ENCODE peak calls at places on chromosomes 2 and 18, in eight cellular contexts. N, P, D, H, J, Q, L and R are unnamed samples.

GRCh38 chr2:95034221-95034620 is 8.7 kb downstream of the MAL start:
- DNase-seq in D (no peak), L (no peak), J (no peak), Q (no peak), H (no peak), P (no peak), N (no peak), R (no peak)

GRCh38 chr2:18901255-18901654 is 311.9 kb upstream of the NT5C1B start:
- DNase-seq in H (peak), N (no peak), Q (no peak), J (no peak), P (no peak), L (no peak), D (no peak), R (no peak)

GRCh38 chr2:45688479-45689298 is 37.2 kb downstream of the PRKCE start:
- DNase-seq in D (no peak), H (no peak), J (no peak), N (no peak), L (no peak), Q (no peak), P (peak), R (no peak)

GRCh38 chr2:55107428-55107827 is 57.2 kb upstream of the RTN4 start:
- DNase-seq in Q (no peak), J (no peak), D (no peak), H (no peak), L (no peak), N (no peak), P (no peak), R (no peak)

GRCh38 chr2:215286309-215286708 is 25.6 kb upstream of the ATIC start:
- DNase-seq in P (no peak), H (no peak), N (no peak), J (no peak), L (no peak), Q (no peak), D (no peak), R (no peak)

GRCh38 chr2:141570474-141571131 is 560.2 kb downstream of the LRP1B start:
- DNase-seq in N (no peak), H (no peak), J (peak), P (no peak), L (no peak), D (no peak), Q (no peak), R (no peak)

GRCh38 chr18:23776306-23776705 is 87.1 kb downstream of the LAMA3 start:
- DNase-seq in Q (no peak), L (no peak), J (no peak), D (no peak), P (no peak), N (no peak), H (no peak), R (no peak)

GRCh38 chr18:49007663-49008062 is 56.9 kb upstream of the SMAD7 start:
- DNase-seq in N (no peak), J (peak), P (no peak), D (no peak), Q (peak), L (no peak), H (no peak), R (no peak)

GRCh38 chr18:22913861-22914260 is 19.3 kb upstream of the RBBP8 start:
- DNase-seq in H (no peak), J (no peak), Q (no peak), P (no peak), N (peak), D (no peak), L (no peak), R (no peak)

GRCh38 chr2:191710411-191710900 is 32.5 kb downstream of the NABP1 start:
- DNase-seq in Q (no peak), H (no peak), N (no peak), D (no peak), J (no peak), P (peak), L (no peak), R (no peak)

GRCh38 chr2:20091305-20091991 is 40.0 kb upstream of the LAPTM4A start:
- DNase-seq in H (no peak), P (peak), L (peak), N (no peak), D (peak), Q (peak), J (no peak), R (peak)

GRCh38 chr2:154846842-154847241 is 148.3 kb downstream of the KCNJ3 start:
- DNase-seq in P (no peak), D (no peak), J (no peak), Q (no peak), N (no peak), H (no peak), L (no peak), R (no peak)

GRCh38 chr2:10303634-10304378 is 1.1 kb downstream of the HPCAL1 start:
- DNase-seq in H (peak), N (peak), P (peak), D (no peak), J (peak), L (peak), Q (no peak), R (no peak)

GRCh38 chr2:45904267-45904921 is 252.9 kb downstream of the PRKCE start:
- DNase-seq in Q (no peak), P (no peak), D (no peak), J (no peak), H (no peak), N (no peak), L (no peak), R (no peak)

GRCh38 chr2:54862229-54862628 is 138.8 kb downstream of the EML6 start:
- DNase-seq in P (no peak), H (no peak), Q (no peak), L (no peak), N (no peak), J (no peak), D (no peak), R (no peak)

GRCh38 chr2:38106420-38107182 is 30.6 kb upstream of the CYP1B1 start:
- DNase-seq in P (peak), D (no peak), Q (peak), L (no peak), H (no peak), J (no peak), N (no peak), R (no peak)

GRCh38 chr2:163471947-163472346 is 263.9 kb downstream of the FIGN start:
- DNase-seq in H (no peak), J (no peak), Q (no peak), P (peak), N (no peak), D (peak), L (no peak), R (no peak)

GRCh38 chr2:106193491-106193976 is 567 bp downstream of the UXS1 start:
- DNase-seq in J (peak), H (no peak), L (peak), N (peak), D (peak), P (no peak), Q (peak), R (peak)

GRCh38 chr2:203097735-203098134 is 83.1 kb downstream of the NBEAL1 start:
- DNase-seq in N (no peak), P (peak), J (no peak), H (no peak), Q (no peak), D (no peak), L (no peak), R (no peak)

GRCh38 chr2:38074047-38074774 is 1.7 kb downstream of the CYP1B1 start:
- DNase-seq in L (no peak), Q (no peak), N (no peak), D (no peak), H (no peak), J (peak), P (no peak), R (no peak)

GRCh38 chr18:2304378-2305175 is 266.7 kb downstream of the METTL4 start:
- DNase-seq in P (peak), N (no peak), L (no peak), Q (no peak), J (no peak), H (no peak), D (no peak), R (no peak)

GRCh38 chr2:40103163-40103562 is 324.1 kb upstream of the THUMPD2 start:
- DNase-seq in H (no peak), J (no peak), L (no peak), P (peak), N (no peak), D (no peak), Q (no peak), R (no peak)

GRCh38 chr18:78911751-78912283 is 67.8 kb upstream of the SALL3 start:
- DNase-seq in Q (no peak), D (no peak), L (no peak), P (no peak), N (no peak), H (no peak), J (no peak), R (no peak)

GRCh38 chr2:62455957-62456692 is 49.9 kb downstream of the TMEM17 start:
- DNase-seq in J (no peak), D (no peak), P (no peak), N (no peak), L (no peak), Q (no peak), H (no peak), R (no peak)

GRCh38 chr2:136238214-136238551 is 120.2 kb upstream of the CXCR4 start:
- DNase-seq in N (no peak), J (no peak), P (no peak), D (no peak), H (no peak), L (no peak), Q (no peak), R (no peak)

GRCh38 chr2:55490554-55490953 is 29.0 kb upstream of the CFAP36 start:
- DNase-seq in J (no peak), P (peak), L (peak), N (peak), H (peak), D (no peak), Q (peak), R (no peak)

DNA sequence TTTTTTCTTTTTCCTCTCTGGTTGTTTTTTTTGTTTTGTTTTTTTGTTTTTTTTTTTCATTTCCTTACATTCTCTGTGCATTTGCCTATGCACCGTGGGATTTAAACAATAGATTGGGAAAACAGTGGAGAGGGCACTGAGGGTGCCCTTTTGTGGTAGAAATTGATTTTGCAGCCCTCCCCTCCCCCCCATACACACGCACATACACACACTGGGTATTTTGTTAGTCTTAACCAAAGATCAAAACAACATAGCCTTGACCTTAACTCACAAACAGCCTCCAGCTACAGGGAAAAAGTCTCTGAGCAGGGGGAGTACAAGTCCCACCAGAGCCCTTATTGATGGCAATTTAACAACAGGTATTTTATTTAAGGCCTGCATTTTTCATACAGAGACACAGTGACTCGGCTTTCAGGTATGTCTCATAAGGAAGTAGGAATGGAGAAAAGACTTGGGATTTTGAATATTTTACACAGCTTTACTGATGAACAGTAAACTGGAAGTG is 266.6 kb downstream of the ANAPC1 start:
- DNase-seq in D (no peak), P (peak), J (no peak), L (no peak), Q (no peak), H (no peak), N (no peak), R (no peak)
- H3K27ac ChIP-seq in D (no peak), P (no peak), J (no peak), L (no peak), Q (no peak), H (no peak), N (no peak), R (peak)

GRCh38 chr2:69643602-69644505 is at the start of gene AAK1:
- DNase-seq in L (peak), D (peak), N (peak), H (peak), J (peak), Q (peak), P (peak), R (peak)
- TF ChIP-seq POLR2A in L (peak), D (peak), N (no peak), H (peak), J (no peak), Q (peak), P (peak), R (no peak)

GRCh38 chr18:500556-501405 is at the start of gene COLEC12:
- DNase-seq in N (no peak), P (no peak), L (no peak), H (no peak), J (no peak), Q (no peak), D (no peak), R (no peak)
- H3K27ac ChIP-seq in N (no peak), P (no peak), L (no peak), H (no peak), J (no peak), Q (no peak), D (no peak), R (peak)

DNA sequence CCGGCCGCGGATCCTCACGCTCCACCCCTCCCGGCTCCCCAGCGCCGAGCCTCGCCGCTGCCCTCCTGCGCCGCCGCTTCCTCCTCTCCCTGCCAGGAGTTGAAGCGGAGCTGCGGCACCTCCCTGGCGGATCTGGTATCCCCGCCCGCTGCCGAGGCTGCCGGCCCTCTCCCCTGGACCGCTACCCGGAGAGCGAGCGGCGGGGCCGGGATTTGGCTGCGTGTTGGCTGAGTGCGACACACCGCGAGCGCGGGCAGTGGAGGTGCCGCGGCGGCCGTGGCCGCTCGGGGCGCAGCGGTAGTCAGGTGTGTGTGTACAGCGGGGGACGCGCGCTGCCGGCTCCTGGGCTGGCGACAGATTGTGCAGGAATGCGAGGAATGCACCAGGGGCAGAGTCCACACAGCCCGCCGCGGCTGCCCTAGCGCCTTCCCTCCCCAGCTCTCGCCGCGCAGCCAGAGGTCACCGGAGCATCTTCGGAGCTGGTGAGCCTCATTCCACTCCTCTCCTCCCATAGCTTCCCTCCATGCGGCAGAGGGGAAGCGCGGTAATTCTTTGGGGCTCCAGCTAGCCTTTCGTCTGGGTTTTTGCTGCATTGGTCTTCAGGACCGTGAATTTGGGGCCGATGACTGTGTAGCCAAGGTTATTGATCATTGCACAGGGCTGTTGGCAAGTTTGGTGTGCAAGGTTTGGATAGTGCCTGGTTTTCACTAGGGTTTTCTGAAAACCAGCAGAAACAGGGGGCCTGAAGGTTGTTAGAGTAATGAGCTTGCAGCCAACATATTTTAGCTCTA is 1.3 kb downstream of the PKP4 start:
- DNase-seq in Q (peak), P (peak), H (peak), L (peak), J (no peak), D (peak), N (peak), R (peak)
- TF ChIP-seq POLR2A in Q (peak), P (no peak), H (peak), L (peak), J (no peak), D (peak), N (no peak), R (no peak)